ENCODE peak calls at places on chromosomes 12 and 14, in six cellular contexts. One of them, this sample, is unnamed.

GRCh38 chr12:42735869-42736361 is 146.4 kb upstream of the PRICKLE1 start:
- DNase-seq in body of pancreas: no peak
- DNase-seq in heart left ventricle: peak
- DNase-seq in AG09319: no peak
- DNase-seq in Panc1: no peak
- DNase-seq in WERI-Rb-1: peak
- DNase-seq in this sample: no peak

GRCh38 chr12:83826112-83826511 is 1086.5 kb downstream of the SLC6A15 start:
- DNase-seq in Panc1: peak
- DNase-seq in WERI-Rb-1: peak
- DNase-seq in body of pancreas: peak
- DNase-seq in heart left ventricle: no peak
- DNase-seq in AG09319: peak
- DNase-seq in this sample: peak

GRCh38 chr12:130367523-130367922 is 29.8 kb downstream of the PIWIL1 start:
- DNase-seq in heart left ventricle: no peak
- DNase-seq in body of pancreas: no peak
- DNase-seq in Panc1: no peak
- DNase-seq in AG09319: no peak
- DNase-seq in WERI-Rb-1: no peak
- DNase-seq in this sample: no peak

GRCh38 chr14:56821177-56821576 is 10.9 kb upstream of the OTX2 start:
- DNase-seq in WERI-Rb-1: no peak
- DNase-seq in AG09319: no peak
- DNase-seq in heart left ventricle: no peak
- DNase-seq in body of pancreas: no peak
- DNase-seq in Panc1: no peak
- DNase-seq in this sample: no peak

GRCh38 chr14:93543766-93544165 is 113.0 kb downstream of the UNC79 start:
- DNase-seq in AG09319: no peak
- DNase-seq in body of pancreas: no peak
- DNase-seq in WERI-Rb-1: no peak
- DNase-seq in heart left ventricle: no peak
- DNase-seq in Panc1: no peak
- DNase-seq in this sample: peak

GRCh38 chr14:50830044-50830931 is 674 bp downstream of the NIN start:
- DNase-seq in WERI-Rb-1: peak
- DNase-seq in heart left ventricle: peak
- DNase-seq in Panc1: no peak
- DNase-seq in AG09319: no peak
- DNase-seq in body of pancreas: peak
- DNase-seq in this sample: peak

GRCh38 chr14:32933623-32933942 is 5.1 kb upstream of the NPAS3 start:
- DNase-seq in WERI-Rb-1: no peak
- DNase-seq in body of pancreas: no peak
- DNase-seq in Panc1: no peak
- DNase-seq in heart left ventricle: no peak
- DNase-seq in AG09319: no peak
- DNase-seq in this sample: peak

GRCh38 chr14:101872333-101872732 is 92.0 kb upstream of the DYNC1H1 start:
- DNase-seq in WERI-Rb-1: no peak
- DNase-seq in body of pancreas: no peak
- DNase-seq in AG09319: no peak
- DNase-seq in Panc1: no peak
- DNase-seq in heart left ventricle: no peak
- DNase-seq in this sample: no peak

GRCh38 chr14:105156414-105157375 is 11.9 kb downstream of the JAG2 start:
- DNase-seq in Panc1: no peak
- DNase-seq in WERI-Rb-1: no peak
- DNase-seq in heart left ventricle: no peak
- DNase-seq in AG09319: no peak
- DNase-seq in body of pancreas: no peak
- DNase-seq in this sample: no peak

DNA sequence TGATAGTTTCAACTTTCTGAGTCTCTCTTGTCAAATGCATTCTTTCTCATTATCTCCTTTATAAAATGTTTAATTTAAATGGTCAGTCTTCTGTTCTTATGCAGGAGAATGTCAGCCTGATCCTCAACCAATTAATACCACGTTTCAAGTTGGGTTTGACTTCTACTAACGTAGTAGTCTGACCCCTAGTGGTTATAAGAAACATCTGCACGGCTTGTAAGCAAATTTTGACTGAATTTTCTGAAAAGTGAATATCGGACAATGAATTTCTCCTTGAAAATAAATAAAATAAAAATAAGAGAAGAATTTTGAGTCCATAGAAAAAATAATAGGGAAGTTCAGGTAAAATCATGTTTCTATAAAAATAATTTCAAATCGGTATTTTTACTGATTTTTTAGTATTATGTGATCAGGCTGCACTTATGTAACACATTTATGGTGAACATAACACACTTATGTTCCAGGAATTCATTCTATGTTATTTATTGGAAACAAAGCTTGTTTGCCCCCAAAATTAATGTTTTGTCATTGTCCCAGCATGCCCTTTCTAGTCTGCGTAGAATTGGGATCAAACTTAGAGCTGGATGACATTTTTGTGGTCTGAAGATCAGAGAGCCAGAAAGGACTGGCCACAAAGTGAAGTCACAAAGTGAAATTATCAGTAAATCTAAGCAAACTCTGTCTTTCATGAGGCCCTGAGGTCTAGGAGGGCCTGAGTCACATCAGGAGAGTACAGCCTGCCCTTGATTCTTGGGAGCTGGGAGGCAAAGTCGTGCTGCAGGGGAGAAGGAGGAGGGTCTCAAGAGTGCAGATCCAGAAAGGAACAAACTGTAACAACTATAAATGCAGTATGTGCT is 101.2 kb upstream of the STXBP6 start:
- DNase-seq in heart left ventricle: no peak
- DNase-seq in WERI-Rb-1: no peak
- DNase-seq in AG09319: peak
- DNase-seq in Panc1: peak
- DNase-seq in body of pancreas: no peak
- DNase-seq in this sample: peak
- TF ChIP-seq CTCF in heart left ventricle: peak
- TF ChIP-seq CTCF in WERI-Rb-1: peak
- TF ChIP-seq CTCF in AG09319: peak
- TF ChIP-seq CTCF in Panc1: peak
- TF ChIP-seq CTCF in body of pancreas: peak
- TF ChIP-seq CTCF in this sample: peak

GRCh38 chr12:124208469-124208868 is 86.4 kb upstream of the RFLNA start:
- DNase-seq in heart left ventricle: no peak
- DNase-seq in Panc1: no peak
- DNase-seq in body of pancreas: no peak
- DNase-seq in WERI-Rb-1: no peak
- DNase-seq in AG09319: no peak
- DNase-seq in this sample: no peak
- TF ChIP-seq CTCF in heart left ventricle: no peak
- TF ChIP-seq CTCF in Panc1: no peak
- TF ChIP-seq CTCF in body of pancreas: no peak
- TF ChIP-seq CTCF in WERI-Rb-1: no peak
- TF ChIP-seq CTCF in AG09319: no peak
- TF ChIP-seq CTCF in this sample: no peak

DNA sequence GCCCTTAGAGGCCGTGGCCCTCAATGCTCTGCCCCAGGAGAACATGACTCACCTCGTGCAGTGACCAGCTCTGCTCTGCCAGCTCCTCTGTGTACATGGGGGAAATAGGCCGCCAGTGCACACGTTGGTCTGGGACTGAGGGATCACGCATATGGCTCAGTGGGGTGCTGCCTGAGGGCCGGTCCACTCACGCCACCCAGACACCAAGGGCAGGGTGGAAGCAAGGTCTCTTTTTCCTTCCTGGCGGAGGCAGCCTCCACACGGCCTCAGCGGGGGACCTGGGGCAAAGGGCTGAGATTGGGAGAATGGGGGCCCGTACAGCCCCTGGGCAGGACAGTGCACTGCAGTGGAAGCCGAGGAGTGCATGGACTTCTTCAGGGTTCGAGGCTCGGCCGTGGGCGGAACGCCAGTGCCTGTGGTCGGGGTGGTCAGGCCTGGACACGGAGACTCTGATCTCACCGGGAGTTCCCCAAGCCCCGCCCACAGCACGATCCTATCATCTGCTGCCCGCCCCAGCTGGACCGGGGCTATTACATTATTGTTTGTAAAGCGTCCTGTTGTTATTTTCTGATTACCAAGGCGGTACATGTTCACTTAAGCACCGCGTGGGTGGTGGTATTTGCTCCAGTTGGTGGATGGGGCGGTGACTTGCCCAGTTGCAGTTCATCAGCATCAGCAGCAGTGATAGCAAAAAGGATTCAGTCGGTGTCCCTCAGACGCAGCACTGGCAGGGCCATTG is 38.8 kb upstream of the TDRD9 start:
- DNase-seq in body of pancreas: peak
- DNase-seq in heart left ventricle: no peak
- DNase-seq in WERI-Rb-1: no peak
- DNase-seq in AG09319: no peak
- DNase-seq in Panc1: no peak
- DNase-seq in this sample: peak
- TF ChIP-seq CTCF in body of pancreas: no peak
- TF ChIP-seq CTCF in heart left ventricle: no peak
- TF ChIP-seq CTCF in WERI-Rb-1: no peak
- TF ChIP-seq CTCF in AG09319: no peak
- TF ChIP-seq CTCF in Panc1: no peak
- TF ChIP-seq CTCF in this sample: no peak

GRCh38 chr14:61887628-61888027 is 125.4 kb downstream of the SNAPC1 start:
- DNase-seq in WERI-Rb-1: no peak
- DNase-seq in AG09319: no peak
- DNase-seq in heart left ventricle: no peak
- DNase-seq in body of pancreas: no peak
- DNase-seq in Panc1: no peak
- DNase-seq in this sample: no peak
- TF ChIP-seq CTCF in WERI-Rb-1: no peak
- TF ChIP-seq CTCF in AG09319: no peak
- TF ChIP-seq CTCF in heart left ventricle: no peak
- TF ChIP-seq CTCF in body of pancreas: no peak
- TF ChIP-seq CTCF in Panc1: no peak
- TF ChIP-seq CTCF in this sample: no peak

DNA sequence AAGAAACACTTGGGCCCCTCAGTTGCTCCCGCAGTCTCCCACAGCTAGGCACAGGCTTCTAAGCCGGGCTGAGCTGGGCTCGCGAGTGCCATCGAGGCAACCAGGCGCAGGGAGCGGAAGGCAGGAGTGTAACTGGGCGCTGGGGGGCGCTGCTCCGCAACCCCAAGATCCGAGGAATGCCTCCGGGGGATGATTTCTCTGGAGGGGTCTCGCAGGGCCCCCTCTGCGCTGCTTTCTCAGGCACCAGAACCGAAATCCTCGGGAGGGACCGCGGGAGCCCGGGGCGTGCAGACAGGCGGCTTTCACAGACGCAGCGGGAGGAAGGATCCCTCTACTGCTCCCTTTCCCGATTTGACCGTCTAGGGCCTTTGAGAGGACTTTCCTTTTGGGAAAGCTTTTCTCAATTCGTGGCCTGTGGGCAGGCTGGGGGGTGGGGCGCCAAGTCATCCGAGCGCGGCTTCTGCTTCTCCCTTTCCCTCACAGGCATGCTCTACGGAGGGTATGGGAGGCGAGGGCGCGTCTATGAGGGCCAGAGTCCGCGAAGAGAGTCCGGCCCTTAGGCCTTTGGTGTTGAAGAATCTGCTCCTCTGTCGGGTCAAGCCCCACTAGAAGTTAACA is 4.3 kb upstream of the NKX2-1 start:
- DNase-seq in heart left ventricle: no peak
- DNase-seq in AG09319: no peak
- DNase-seq in WERI-Rb-1: no peak
- DNase-seq in body of pancreas: no peak
- DNase-seq in Panc1: no peak
- DNase-seq in this sample: no peak
- TF ChIP-seq CTCF in heart left ventricle: no peak
- TF ChIP-seq CTCF in AG09319: no peak
- TF ChIP-seq CTCF in WERI-Rb-1: peak
- TF ChIP-seq CTCF in body of pancreas: no peak
- TF ChIP-seq CTCF in Panc1: peak
- TF ChIP-seq CTCF in this sample: no peak

DNA sequence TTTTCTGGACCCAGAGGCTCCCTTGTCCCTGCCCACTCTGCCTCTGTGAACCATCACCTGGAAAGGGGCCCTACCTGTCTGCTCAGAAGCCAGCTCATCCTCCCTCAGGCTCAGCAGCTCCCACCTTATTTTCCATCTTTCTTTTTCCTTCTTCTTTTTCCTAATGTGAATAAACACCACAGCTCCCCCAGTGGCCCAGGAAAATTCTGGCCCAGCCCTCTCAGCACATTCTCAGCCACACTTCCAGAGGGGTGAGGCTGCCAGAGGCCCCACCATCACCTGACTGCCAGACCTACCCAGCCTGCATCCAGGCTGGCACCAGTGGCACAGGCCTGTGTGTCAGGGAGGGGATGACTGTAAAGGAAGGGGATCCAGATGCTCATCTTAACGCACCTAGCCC is 23.0 kb downstream of the ZFHX2 start:
- DNase-seq in AG09319: no peak
- DNase-seq in Panc1: no peak
- DNase-seq in body of pancreas: no peak
- DNase-seq in heart left ventricle: no peak
- DNase-seq in WERI-Rb-1: peak
- DNase-seq in this sample: no peak
- TF ChIP-seq CTCF in AG09319: no peak
- TF ChIP-seq CTCF in Panc1: no peak
- TF ChIP-seq CTCF in body of pancreas: no peak
- TF ChIP-seq CTCF in heart left ventricle: no peak
- TF ChIP-seq CTCF in WERI-Rb-1: peak
- TF ChIP-seq CTCF in this sample: peak

DNA sequence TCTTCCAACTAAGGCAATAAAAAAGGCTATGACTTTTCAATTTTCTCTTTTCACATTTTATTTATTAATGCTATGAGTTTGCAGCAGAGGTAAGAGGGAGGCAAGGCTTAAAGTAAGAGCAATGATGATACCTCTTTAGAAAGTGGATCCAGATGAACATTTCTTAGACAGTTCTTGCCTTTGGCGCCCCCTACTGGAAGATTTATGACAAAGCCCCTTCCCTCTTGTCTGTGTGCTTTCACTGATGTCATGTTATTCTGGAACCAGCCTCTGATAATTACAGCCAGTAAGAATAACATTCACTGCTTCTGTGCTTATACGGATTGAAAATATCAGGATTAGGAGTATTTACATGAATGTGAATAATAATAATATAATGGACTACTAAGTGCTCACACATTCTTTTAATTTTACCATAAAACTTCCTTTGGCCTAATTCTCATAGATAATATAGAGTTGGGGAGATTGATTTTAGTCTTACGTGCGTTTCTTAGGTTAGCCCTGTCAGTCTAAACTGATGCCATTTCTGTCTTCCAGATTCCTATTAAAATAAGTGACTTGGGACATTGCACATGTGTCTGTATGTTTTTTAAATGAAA is 1929.9 kb upstream of the SEL1L start:
- DNase-seq in Panc1: no peak
- DNase-seq in WERI-Rb-1: peak
- DNase-seq in heart left ventricle: peak
- DNase-seq in body of pancreas: peak
- DNase-seq in AG09319: peak
- DNase-seq in this sample: peak
- TF ChIP-seq CTCF in Panc1: peak
- TF ChIP-seq CTCF in WERI-Rb-1: peak
- TF ChIP-seq CTCF in heart left ventricle: peak
- TF ChIP-seq CTCF in body of pancreas: peak
- TF ChIP-seq CTCF in AG09319: peak
- TF ChIP-seq CTCF in this sample: peak

DNA sequence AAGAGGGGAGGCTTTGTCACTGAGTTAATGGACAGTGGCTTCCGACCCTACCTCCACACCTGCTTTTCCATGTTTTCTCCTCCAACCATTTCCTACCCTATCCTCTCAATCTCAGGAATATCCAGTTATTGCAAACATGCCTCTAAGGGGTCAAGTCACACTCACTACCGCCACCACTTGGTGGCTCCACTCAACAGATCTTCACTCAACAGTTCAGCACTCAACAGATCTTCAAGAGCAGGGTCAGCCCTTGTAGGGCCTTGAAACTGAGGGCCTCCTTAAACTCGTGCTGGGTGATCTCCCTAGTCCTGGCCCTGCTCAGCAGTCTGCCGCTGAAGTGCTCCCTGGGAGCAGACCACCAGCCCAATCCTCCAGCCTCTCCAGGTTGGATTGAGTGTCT is 14.2 kb downstream of the ZNF641 start:
- DNase-seq in AG09319: no peak
- DNase-seq in Panc1: no peak
- DNase-seq in WERI-Rb-1: no peak
- DNase-seq in body of pancreas: no peak
- DNase-seq in heart left ventricle: no peak
- DNase-seq in this sample: peak
- TF ChIP-seq CTCF in AG09319: no peak
- TF ChIP-seq CTCF in Panc1: peak
- TF ChIP-seq CTCF in WERI-Rb-1: peak
- TF ChIP-seq CTCF in body of pancreas: no peak
- TF ChIP-seq CTCF in heart left ventricle: no peak
- TF ChIP-seq CTCF in this sample: no peak

This sample was measured in MCF 10A.